ENCODE peak calls at places on chromosomes 7 and 10, in eight cellular contexts. W, H, G, M, K, R, Y and I are unnamed samples.

GRCh38 chr7:65846008-65846570 is 26.8 kb upstream of the VKORC1L1 start:
- DNase-seq in W (no peak), H (no peak), G (no peak), M (no peak), K (peak; percentile 84), R (no peak), Y (no peak), I (no peak)

GRCh38 chr7:43634384-43634783 is 51.5 kb downstream of the STK17A start:
- DNase-seq in W (no peak), H (no peak), G (no peak), M (no peak), K (no peak), R (no peak), Y (no peak), I (no peak)

GRCh38 chr10:5691786-5692185 is 7.1 kb downstream of the TASOR2 start:
- DNase-seq in W (no peak), H (no peak), G (no peak), M (no peak), K (no peak), R (no peak), Y (no peak), I (no peak)

GRCh38 chr7:141698247-141699015 is 3.5 kb downstream of the DENND11 start:
- DNase-seq in W (no peak), H (no peak), G (no peak), M (no peak), K (no peak), R (no peak), Y (no peak), I (no peak)

GRCh38 chr7:101342892-101343291 is 19.8 kb upstream of the COL26A1 start:
- DNase-seq in W (no peak), H (no peak), G (no peak), M (no peak), K (no peak), R (no peak), Y (no peak), I (no peak)

GRCh38 chr7:92754756-92755581 is 81.4 kb downstream of the CDK6 start:
- DNase-seq in W (peak; percentile 21), H (no peak), G (no peak), M (no peak), K (no peak), R (no peak), Y (no peak), I (no peak)

GRCh38 chr10:124093076-124093773 is at the start of gene CHST15:
- DNase-seq in W (peak; percentile 64), H (no peak), G (peak; percentile 69), M (peak; percentile 41), K (peak; percentile 48), R (no peak), Y (peak; percentile 39), I (no peak)

GRCh38 chr10:80462277-80462985 is 8.3 kb downstream of the TSPAN14 start:
- DNase-seq in W (no peak), H (no peak), G (no peak), M (no peak), K (no peak), R (peak; percentile 58), Y (no peak), I (no peak)

GRCh38 chr7:84145892-84146291 is 48.7 kb downstream of the SEMA3A start:
- DNase-seq in W (no peak), H (no peak), G (no peak), M (no peak), K (no peak), R (no peak), Y (no peak), I (no peak)

GRCh38 chr7:101950450-101951119 is 133.2 kb downstream of the CUX1 start:
- DNase-seq in W (no peak), H (no peak), G (peak; percentile 65), M (no peak), K (no peak), R (no peak), Y (no peak), I (no peak)

GRCh38 chr10:3879073-3879472 is 94.1 kb upstream of the KLF6 start:
- DNase-seq in W (no peak), H (no peak), G (no peak), M (no peak), K (no peak), R (no peak), Y (no peak), I (no peak)

GRCh38 chr7:137694405-137694804 is 152.4 kb downstream of the DGKI start:
- DNase-seq in W (no peak), H (no peak), G (no peak), M (no peak), K (no peak), R (no peak), Y (no peak), I (no peak)

GRCh38 chr7:108486291-108486966 is 30.2 kb upstream of the NRCAM start:
- DNase-seq in W (no peak), H (no peak), G (peak; percentile 68), M (no peak), K (no peak), R (no peak), Y (no peak), I (no peak)

GRCh38 chr10:74728225-74728624 is 98.2 kb upstream of the KAT6B start:
- DNase-seq in W (no peak), H (no peak), G (no peak), M (no peak), K (no peak), R (no peak), Y (no peak), I (no peak)

GRCh38 chr10:110843796-110844616 is 27.7 kb upstream of the PDCD4 start:
- DNase-seq in W (no peak), H (no peak), G (no peak), M (no peak), K (no peak), R (peak; percentile 11), Y (no peak), I (no peak)
- H3K4me1 ChIP-seq in W (peaks cover 13% of the 10 kb centered on the region), H (peaks cover 45% of the 10 kb centered on the region), G (no peaks in the 10 kb centered on the region), M (no peaks in the 10 kb centered on the region), K (peaks cover 60% of the 10 kb centered on the region), R (peaks cover 7% of the 10 kb centered on the region), Y (peaks cover 26% of the 10 kb centered on the region), I (peaks cover 1% of the 10 kb centered on the region)

DNA sequence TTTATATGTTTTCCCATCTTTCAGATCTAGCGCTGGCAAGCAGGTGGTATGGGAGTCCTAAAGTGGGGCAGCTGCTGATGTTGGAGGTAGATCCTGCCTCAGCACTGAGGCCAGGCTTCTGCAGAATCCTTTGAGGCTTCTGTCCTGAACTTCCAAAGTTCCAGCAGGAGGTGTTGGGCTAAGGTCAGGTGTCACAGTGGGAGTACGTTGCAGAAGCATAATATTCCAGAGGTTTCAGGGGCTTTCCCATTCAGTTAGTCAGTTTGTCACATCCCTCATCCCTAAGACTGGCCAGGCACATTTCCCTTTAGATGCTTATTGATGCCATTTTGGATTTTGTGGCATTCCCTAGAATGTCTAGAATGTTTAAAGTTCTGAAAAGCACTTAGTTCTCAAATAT is 319.2 kb upstream of the PHYHIPL start:
- DNase-seq in W (no peak), H (no peak), G (peak; percentile 4), M (no peak), K (no peak), R (no peak), Y (no peak), I (no peak)
- H3K27ac ChIP-seq in W (peak overlapping the region; percentile 60), H (no peak overlapping the region), G (peak overlapping the region; percentile 54), M (peak overlapping the region; percentile 67), K (no peak overlapping the region), R (no peak overlapping the region), Y (no peak overlapping the region), I (no peak overlapping the region)

GRCh38 chr7:199465-200249 is 7.3 kb downstream of the FAM20C start:
- DNase-seq in W (no peak), H (no peak), G (no peak), M (no peak), K (no peak), R (no peak), Y (no peak), I (no peak)

GRCh38 chr7:196778-197321 is 4.5 kb downstream of the FAM20C start:
- DNase-seq in W (no peak), H (no peak), G (no peak), M (no peak), K (no peak), R (no peak), Y (no peak), I (no peak)

GRCh38 chr7:196283-196682 is 3.9 kb downstream of the FAM20C start:
- DNase-seq in W (no peak), H (no peak), G (no peak), M (no peak), K (no peak), R (no peak), Y (no peak), I (no peak)

GRCh38 chr7:195830-196128 is 3.4 kb downstream of the FAM20C start:
- DNase-seq in W (no peak), H (no peak), G (no peak), M (no peak), K (no peak), R (no peak), Y (no peak), I (no peak)

GRCh38 chr7:197413-198335 is 5.3 kb downstream of the FAM20C start:
- DNase-seq in W (no peak), H (no peak), G (no peak), M (no peak), K (no peak), R (no peak), Y (no peak), I (no peak)
- H3K4me1 ChIP-seq in W (peaks cover 39% of the 10 kb centered on the region), H (no peaks in the 10 kb centered on the region), G (peaks cover 26% of the 10 kb centered on the region), M (peaks cover 11% of the 10 kb centered on the region), K (peaks cover 36% of the 10 kb centered on the region), R (no peaks in the 10 kb centered on the region), Y (no peaks in the 10 kb centered on the region), I (peaks cover 2% of the 10 kb centered on the region)

DNA sequence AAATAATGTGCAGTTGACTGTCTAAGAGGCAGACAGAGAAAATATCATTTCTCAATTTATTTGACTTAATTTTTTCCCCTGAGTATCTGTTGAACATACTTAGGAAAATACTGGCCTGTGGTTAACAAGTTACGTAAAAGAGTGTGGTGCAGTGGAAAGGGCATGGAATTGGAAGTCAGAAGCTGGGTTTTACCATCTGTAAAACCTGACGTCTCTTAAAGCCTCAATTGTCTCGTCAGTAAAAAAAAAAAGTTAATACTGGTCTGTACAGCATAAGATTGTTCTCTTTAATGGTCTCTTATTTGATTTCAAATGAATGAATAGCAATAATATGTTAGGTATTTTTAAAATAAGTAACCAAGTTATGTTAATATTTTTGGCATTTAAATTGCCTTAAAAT is 67.8 kb downstream of the PHTF2 start:
- DNase-seq in W (no peak), H (no peak), G (no peak), M (no peak), K (no peak), R (no peak), Y (no peak), I (no peak)
- H3K27ac ChIP-seq in W (no peak overlapping the region), H (no peak overlapping the region), G (peak overlapping the region; percentile 23), M (no peak overlapping the region), K (no peak overlapping the region), R (no peak overlapping the region), Y (no peak overlapping the region), I (no peak overlapping the region)

GRCh38 chr7:151250181-151251095 is 1.9 kb upstream of the SMARCD3 start:
- DNase-seq in W (no peak), H (no peak), G (no peak), M (no peak), K (no peak), R (no peak), Y (no peak), I (no peak)
- H3K4me1 ChIP-seq in W (peaks cover 72% of the 10 kb centered on the region), H (peaks cover 22% of the 10 kb centered on the region), G (peaks cover 52% of the 10 kb centered on the region), M (peaks cover 46% of the 10 kb centered on the region), K (peaks cover 60% of the 10 kb centered on the region), R (no peaks in the 10 kb centered on the region), Y (peaks cover 20% of the 10 kb centered on the region), I (peaks cover 8% of the 10 kb centered on the region)